ENCODE peak calls at places on chromosomes 11 and 22, in ten cellular contexts. B, L, Y, G, T, C, P, R, W and S are unnamed samples.

GRCh38 chr22:26552466-26552865 is 37.5 kb downstream of the TPST2 start:
- DNase-seq in Y (no peak), C (no peak), R (no peak), W (no peak), L (no peak), B (peak; percentile 54), P (no peak), T (no peak), G (no peak), S (no peak)

GRCh38 chr11:86952933-86953637 is 2.1 kb downstream of the FZD4 start:
- DNase-seq in G (no peak), L (no peak), W (no peak), B (peak; percentile 36), C (no peak), T (no peak), Y (no peak), P (no peak), R (no peak), S (no peak)

GRCh38 chr11:63719987-63720386 is 38.7 kb downstream of the RTN3 start:
- DNase-seq in G (peak; percentile 23), C (no peak), R (no peak), W (no peak), T (no peak), B (peak; percentile 66), L (no peak), Y (no peak), P (no peak), S (no peak)

GRCh38 chr22:34886812-34887211 is 179.1 kb upstream of the ISX start:
- DNase-seq in B (peak; percentile 15), L (no peak), C (no peak), T (no peak), P (no peak), W (no peak), Y (no peak), G (no peak), R (no peak), S (no peak)

GRCh38 chr11:43557553-43558031 is 122.9 kb upstream of the HSD17B12 start:
- DNase-seq in G (no peak), L (no peak), T (no peak), R (peak; percentile 53), Y (no peak), C (peak; percentile 58), B (no peak), P (no peak), W (no peak), S (no peak)

GRCh38 chr11:75925785-75926164 is 110.8 kb downstream of the UVRAG start:
- DNase-seq in G (no peak), T (no peak), C (no peak), B (peak; percentile 71), L (no peak), R (no peak), P (no peak), Y (no peak), W (no peak), S (no peak)

GRCh38 chr11:2401436-2401984 is 960 bp downstream of the TSSC4 start:
- DNase-seq in T (no peak), L (no peak), B (no peak), P (no peak), C (peak; percentile 34), R (no peak), Y (no peak), G (no peak), W (no peak), S (no peak)

GRCh38 chr22:20185750-20186149 is 34.9 kb upstream of the CCDC188 start:
- DNase-seq in Y (no peak), L (no peak), W (no peak), R (no peak), G (no peak), P (no peak), B (no peak), C (no peak), T (no peak), S (no peak)

GRCh38 chr11:94521684-94522083 is 9.4 kb downstream of the C11orf97 start:
- DNase-seq in G (no peak), R (peak; percentile 30), P (no peak), L (no peak), W (no peak), T (no peak), Y (no peak), B (no peak), C (no peak), S (no peak)

GRCh38 chr11:72425053-72425980 is 9.0 kb downstream of the CLPB start:
- DNase-seq in W (no peak), T (no peak), L (no peak), Y (no peak), R (no peak), C (no peak), P (no peak), G (no peak), B (no peak), S (no peak)

GRCh38 chr22:49779226-49779625 is 48.4 kb downstream of the BRD1 start:
- DNase-seq in R (no peak), L (peak; percentile 16), Y (no peak), G (no peak), P (no peak), C (no peak), T (no peak), W (no peak), B (no peak), S (peak; percentile 28)

GRCh38 chr11:73962097-73962705 is 11.4 kb downstream of the DNAJB13 start:
- DNase-seq in T (no peak), Y (peak; percentile 21), C (no peak), G (no peak), W (no peak), B (no peak), R (no peak), P (no peak), L (peak; percentile 4), S (no peak)

GRCh38 chr11:353315-353857 is 15.9 kb upstream of the B4GALNT4 start:
- DNase-seq in P (no peak), C (peak; percentile 85), T (no peak), G (peak; percentile 74), W (peak; percentile 93), B (peak; percentile 70), L (peak; percentile 95), Y (no peak), R (peak; percentile 63), S (peak; percentile 65)

DNA sequence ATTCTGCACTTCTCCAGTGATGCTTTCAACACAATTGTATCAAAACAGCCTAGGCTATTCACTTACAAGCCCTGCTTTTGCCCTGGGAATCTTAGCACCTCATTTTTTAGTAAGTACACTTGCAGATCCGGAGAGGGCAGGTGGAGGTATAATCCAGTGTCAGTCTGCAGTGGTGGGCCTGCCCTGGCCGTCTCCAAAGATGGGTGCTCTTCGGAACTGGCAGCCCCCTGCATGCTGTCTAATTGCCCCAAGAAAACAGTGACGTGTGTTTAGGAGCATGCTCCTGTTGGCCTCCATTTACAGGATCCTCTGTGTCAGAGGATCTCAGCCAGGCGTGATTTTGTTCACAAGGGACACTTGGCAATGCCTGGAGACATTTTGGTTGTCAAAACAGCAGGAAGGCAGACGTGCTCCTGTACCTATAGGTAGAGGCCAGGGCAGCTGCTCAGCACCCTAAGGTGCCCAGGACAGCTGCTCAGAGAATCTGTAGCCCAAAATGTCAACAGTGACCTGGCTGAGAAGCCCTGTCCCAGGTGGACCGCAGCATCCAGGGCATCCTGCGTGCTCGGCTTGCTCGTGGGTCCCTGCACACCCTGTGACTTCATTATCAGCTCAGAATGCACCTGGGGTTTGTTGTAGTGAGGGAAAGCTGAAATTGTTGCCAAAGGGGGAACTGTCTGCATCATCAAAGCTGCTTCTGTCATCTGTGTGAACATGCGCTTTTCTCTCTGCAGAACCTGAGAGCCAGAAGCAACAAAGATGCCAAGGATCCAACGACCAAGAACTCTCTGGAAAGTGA is 90.7 kb downstream of the BCR start:
- DNase-seq in C (no peak), Y (no peak), R (no peak), T (no peak), B (no peak), L (no peak), P (no peak), G (no peak), W (no peak), S (no peak)
- TF ChIP-seq CTCF in C (no peak), Y (no peak), R (no peak), T (no peak), B (no peak), L (no peak), P (no peak), G (no peak), W (no peak), S (no peak)

GRCh38 chr11:17504330-17505107 is 27.9 kb upstream of the ABCC8 start:
- DNase-seq in B (peak; percentile 45), W (peak; percentile 73), Y (no peak), C (peak; percentile 41), P (no peak), T (peak; percentile 89), L (peak; percentile 91), R (peak; percentile 72), G (peak; percentile 23), S (no peak)
- TF ChIP-seq CTCF in B (peak; percentile 83), W (peak; percentile 91), Y (peak; percentile 61), C (peak; percentile 25), P (peak; percentile 87), T (peak; percentile 84), L (peak; percentile 87), R (peak; percentile 97), G (peak; percentile 80), S (peak; percentile 94)

GRCh38 chr11:65380460-65381126 is 1.9 kb downstream of the SLC25A45 start:
- DNase-seq in P (no peak), L (peak; percentile 67), R (peak; percentile 62), W (no peak), G (no peak), T (no peak), B (no peak), Y (peak; percentile 87), C (no peak), S (no peak)
- TF ChIP-seq CTCF in P (no peak), L (no peak), R (peak; percentile 37), W (no peak), G (no peak), T (no peak), B (no peak), Y (peak; percentile 26), C (no peak), S (no peak)

DNA sequence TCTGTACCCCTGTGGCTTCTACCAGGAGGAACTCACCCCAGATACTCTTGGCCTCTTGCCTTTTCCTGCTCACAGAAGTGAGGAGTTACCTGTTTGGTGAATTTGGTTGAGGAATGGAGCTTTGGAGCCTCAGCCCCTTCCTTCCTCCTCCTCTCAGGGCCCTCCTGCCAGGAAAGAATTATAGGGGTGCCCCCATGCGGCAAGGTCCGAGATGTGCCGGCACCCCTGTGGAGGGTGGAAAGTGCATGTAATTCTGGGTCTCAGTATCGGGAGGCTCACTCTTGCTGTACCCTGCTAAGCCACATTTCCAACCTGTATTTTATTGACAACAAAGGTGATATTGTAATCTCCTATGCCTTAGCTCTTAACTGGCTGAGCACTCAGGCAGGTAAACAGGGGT is 13.7 kb upstream of the IGSF22 start:
- DNase-seq in W (no peak), B (no peak), L (no peak), G (no peak), Y (no peak), C (no peak), P (no peak), T (no peak), R (no peak), S (no peak)
- TF ChIP-seq CTCF in W (no peak), B (no peak), L (no peak), G (no peak), Y (no peak), C (no peak), P (no peak), T (no peak), R (no peak), S (no peak)

GRCh38 chr11:134592391-134592990 is 180.4 kb upstream of the B3GAT1 start:
- DNase-seq in Y (peak; percentile 53), W (no peak), P (peak; percentile 3), R (peak; percentile 78), L (no peak), G (no peak), C (no peak), B (no peak), T (peak; percentile 83), S (peak; percentile 12)
- TF ChIP-seq CTCF in Y (peak; percentile 80), W (no peak), P (peak; percentile 47), R (peak; percentile 88), L (peak; percentile 53), G (no peak), C (no peak), B (peak; percentile 20), T (peak; percentile 73), S (peak; percentile 62)

GRCh38 chr11:17898071-17898470 is 114.8 kb downstream of the SERGEF start:
- DNase-seq in L (no peak), T (no peak), P (no peak), G (no peak), W (no peak), C (no peak), B (no peak), Y (no peak), R (no peak), S (no peak)
- TF ChIP-seq CTCF in L (no peak), T (no peak), P (no peak), G (no peak), W (no peak), C (no peak), B (no peak), Y (no peak), R (no peak), S (no peak)